ENCODE peak calls at places on chromosomes 11 and 22, in seven cellular contexts. One of them, this sample, is unnamed.
A peak's percentile ranks its signal among the peaks of the same experiment; 100 is the strongest.

GRCh38 chr11:60753309-60753708 is 3.4 kb upstream of the MS4A15 start:
- DNase-seq in Peyer's patch: no peak
- DNase-seq in ovary: no peak
- DNase-seq in HCT116: no peak
- DNase-seq in PC-3: no peak
- DNase-seq in stomach: no peak
- DNase-seq in left lung: no peak
- DNase-seq in this sample: no peak

GRCh38 chr22:45072322-45072903 is 62.6 kb upstream of the PHF21B start:
- DNase-seq in PC-3: peak; percentile 89
- DNase-seq in ovary: no peak
- DNase-seq in HCT116: peak; percentile 77
- DNase-seq in Peyer's patch: no peak
- DNase-seq in left lung: no peak
- DNase-seq in stomach: no peak
- DNase-seq in this sample: no peak

GRCh38 chr22:26848244-26848920 is 191.0 kb downstream of the MIAT start:
- DNase-seq in left lung: no peak
- DNase-seq in ovary: no peak
- DNase-seq in PC-3: no peak
- DNase-seq in Peyer's patch: no peak
- DNase-seq in stomach: no peak
- DNase-seq in HCT116: no peak
- DNase-seq in this sample: no peak

GRCh38 chr11:68935516-68936357 is 32.0 kb downstream of the IGHMBP2 start:
- DNase-seq in HCT116: no peak
- DNase-seq in PC-3: no peak
- DNase-seq in ovary: no peak
- DNase-seq in left lung: no peak
- DNase-seq in Peyer's patch: no peak
- DNase-seq in stomach: no peak
- DNase-seq in this sample: no peak

GRCh38 chr11:93054881-93055280 is 85.4 kb downstream of the MTNR1B start:
- DNase-seq in PC-3: peak; percentile 94
- DNase-seq in Peyer's patch: no peak
- DNase-seq in stomach: no peak
- DNase-seq in left lung: no peak
- DNase-seq in HCT116: peak; percentile 97
- DNase-seq in ovary: no peak
- DNase-seq in this sample: no peak

GRCh38 chr11:100942016-100942415 is 187.6 kb downstream of the PGR start:
- DNase-seq in PC-3: peak; percentile 22
- DNase-seq in ovary: no peak
- DNase-seq in stomach: no peak
- DNase-seq in left lung: no peak
- DNase-seq in Peyer's patch: no peak
- DNase-seq in HCT116: no peak
- DNase-seq in this sample: no peak

GRCh38 chr11:107998761-107999160 is 9.9 kb upstream of the CUL5 start:
- DNase-seq in HCT116: no peak
- DNase-seq in ovary: no peak
- DNase-seq in left lung: no peak
- DNase-seq in PC-3: no peak
- DNase-seq in stomach: no peak
- DNase-seq in Peyer's patch: no peak
- DNase-seq in this sample: no peak

GRCh38 chr11:43585877-43586608 is 94.5 kb upstream of the HSD17B12 start:
- DNase-seq in left lung: no peak
- DNase-seq in stomach: no peak
- DNase-seq in PC-3: no peak
- DNase-seq in Peyer's patch: no peak
- DNase-seq in HCT116: no peak
- DNase-seq in ovary: no peak
- DNase-seq in this sample: no peak

GRCh38 chr22:44676441-44677298 is 25.3 kb upstream of the PRR5 start:
- DNase-seq in Peyer's patch: no peak
- DNase-seq in left lung: no peak
- DNase-seq in stomach: peak; percentile 50
- DNase-seq in PC-3: no peak
- DNase-seq in ovary: no peak
- DNase-seq in HCT116: no peak
- DNase-seq in this sample: no peak

GRCh38 chr11:94134651-94135512 is 6.2 kb downstream of the PANX1 start:
- DNase-seq in HCT116: no peak
- DNase-seq in left lung: peak; percentile 77
- DNase-seq in Peyer's patch: peak; percentile 31
- DNase-seq in ovary: peak; percentile 67
- DNase-seq in stomach: peak; percentile 64
- DNase-seq in PC-3: peak; percentile 90
- DNase-seq in this sample: peak; percentile 92

GRCh38 chr11:60957188-60957587 is 5.2 kb upstream of the SLC15A3 start:
- DNase-seq in Peyer's patch: no peak
- DNase-seq in stomach: no peak
- DNase-seq in PC-3: no peak
- DNase-seq in ovary: no peak
- DNase-seq in left lung: no peak
- DNase-seq in HCT116: no peak
- DNase-seq in this sample: no peak

GRCh38 chr11:46668480-46669085 is 31.8 kb downstream of the ARHGAP1 start:
- DNase-seq in stomach: no peak
- DNase-seq in Peyer's patch: no peak
- DNase-seq in HCT116: no peak
- DNase-seq in PC-3: no peak
- DNase-seq in left lung: no peak
- DNase-seq in ovary: no peak
- DNase-seq in this sample: no peak

GRCh38 chr22:17783317-17783716 is 9.0 kb upstream of the BID start:
- DNase-seq in left lung: no peak
- DNase-seq in Peyer's patch: no peak
- DNase-seq in ovary: no peak
- DNase-seq in stomach: no peak
- DNase-seq in HCT116: no peak
- DNase-seq in PC-3: no peak
- DNase-seq in this sample: no peak

GRCh38 chr11:64765291-64765803 is 5.6 kb upstream of the PYGM start:
- DNase-seq in ovary: no peak
- DNase-seq in left lung: peak; percentile 27
- DNase-seq in stomach: no peak
- DNase-seq in HCT116: no peak
- DNase-seq in PC-3: no peak
- DNase-seq in Peyer's patch: peak; percentile 36
- DNase-seq in this sample: no peak

GRCh38 chr11:75777461-75778110 is 9.0 kb downstream of the DGAT2 start:
- DNase-seq in HCT116: no peak
- DNase-seq in ovary: no peak
- DNase-seq in Peyer's patch: no peak
- DNase-seq in PC-3: peak; percentile 37
- DNase-seq in stomach: no peak
- DNase-seq in left lung: no peak
- DNase-seq in this sample: peak; percentile 41

GRCh38 chr11:71342951-71343827 is 90.8 kb upstream of the SHANK2 start:
- DNase-seq in stomach: peak; percentile 58
- DNase-seq in HCT116: peak; percentile 40
- DNase-seq in ovary: no peak
- DNase-seq in PC-3: peak; percentile 75
- DNase-seq in left lung: no peak
- DNase-seq in Peyer's patch: peak; percentile 16
- DNase-seq in this sample: peak; percentile 61

GRCh38 chr22:19884161-19884953 is 29.7 kb upstream of the GNB1L start:
- DNase-seq in ovary: no peak
- DNase-seq in HCT116: no peak
- DNase-seq in Peyer's patch: no peak
- DNase-seq in left lung: peak; percentile 16
- DNase-seq in PC-3: no peak
- DNase-seq in stomach: no peak
- DNase-seq in this sample: no peak

GRCh38 chr11:130478204-130478701 is 29.8 kb downstream of the ADAMTS15 start:
- DNase-seq in left lung: peak; percentile 56
- DNase-seq in PC-3: peak; percentile 79
- DNase-seq in stomach: peak; percentile 60
- DNase-seq in ovary: peak; percentile 84
- DNase-seq in HCT116: no peak
- DNase-seq in Peyer's patch: peak; percentile 22
- DNase-seq in this sample: peak; percentile 92

GRCh38 chr22:40967120-40967760 is 16.1 kb downstream of the RBX1 start:
- DNase-seq in Peyer's patch: no peak
- DNase-seq in stomach: no peak
- DNase-seq in PC-3: no peak
- DNase-seq in ovary: no peak
- DNase-seq in left lung: no peak
- DNase-seq in HCT116: no peak
- DNase-seq in this sample: no peak

GRCh38 chr11:85988780-85989179 is 80.1 kb downstream of the PICALM start:
- DNase-seq in Peyer's patch: no peak
- DNase-seq in HCT116: no peak
- DNase-seq in left lung: no peak
- DNase-seq in ovary: no peak
- DNase-seq in stomach: no peak
- DNase-seq in PC-3: no peak
- DNase-seq in this sample: no peak

GRCh38 chr11:63610604-63611394 is 3.4 kb downstream of the PLAAT3 start:
- DNase-seq in PC-3: no peak
- DNase-seq in stomach: peak; percentile 21
- DNase-seq in HCT116: no peak
- DNase-seq in left lung: no peak
- DNase-seq in ovary: peak; percentile 42
- DNase-seq in Peyer's patch: no peak
- DNase-seq in this sample: no peak

GRCh38 chr11:35144811-35145210 is 5.8 kb downstream of the CD44 start:
- DNase-seq in PC-3: peak; percentile 41
- DNase-seq in ovary: no peak
- DNase-seq in Peyer's patch: no peak
- DNase-seq in HCT116: no peak
- DNase-seq in stomach: no peak
- DNase-seq in left lung: no peak
- DNase-seq in this sample: no peak
- H3K4me1 ChIP-seq in PC-3: peaks cover 57% of the 10 kb centered on the region
- H3K4me1 ChIP-seq in ovary: no peaks in the 10 kb centered on the region
- H3K4me1 ChIP-seq in Peyer's patch: peaks cover 54% of the 10 kb centered on the region
- H3K4me1 ChIP-seq in HCT116: peaks cover 70% of the 10 kb centered on the region
- H3K4me1 ChIP-seq in stomach: peaks cover 93% of the 10 kb centered on the region
- H3K4me1 ChIP-seq in left lung: peaks cover 28% of the 10 kb centered on the region
- H3K4me1 ChIP-seq in this sample: peaks cover 15% of the 10 kb centered on the region

DNA sequence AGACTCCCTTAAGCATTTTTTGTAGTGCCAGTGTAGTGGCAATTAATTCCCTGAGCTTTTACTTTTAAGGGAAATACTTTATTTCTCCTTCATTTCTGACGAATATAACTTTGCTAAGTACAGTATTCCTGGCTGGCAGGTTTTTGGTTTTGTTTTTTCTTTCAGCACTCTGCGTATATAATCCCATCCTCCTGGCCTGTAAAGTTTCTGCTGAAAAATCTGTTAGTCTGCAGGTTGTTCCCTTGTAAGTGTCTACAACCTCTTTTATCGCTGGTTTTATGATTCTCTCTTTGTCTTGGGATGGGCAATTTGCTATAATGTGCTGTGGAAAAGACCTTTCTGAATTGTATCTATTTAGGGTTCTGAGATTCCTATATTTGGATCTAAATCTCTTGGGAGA is 56.0 kb downstream of the KCNQ1OT1 start:
- DNase-seq in ovary: no peak
- DNase-seq in PC-3: no peak
- DNase-seq in left lung: no peak
- DNase-seq in HCT116: no peak
- DNase-seq in stomach: no peak
- DNase-seq in Peyer's patch: no peak
- DNase-seq in this sample: no peak
- H3K9me3 ChIP-seq in ovary: no peaks in the 10 kb centered on the region
- H3K9me3 ChIP-seq in PC-3: peaks cover 18% of the 10 kb centered on the region
- H3K9me3 ChIP-seq in left lung: no peaks in the 10 kb centered on the region
- H3K9me3 ChIP-seq in HCT116: peaks cover 12% of the 10 kb centered on the region
- H3K9me3 ChIP-seq in stomach: peaks cover 97% of the 10 kb centered on the region
- H3K9me3 ChIP-seq in Peyer's patch: peaks cover 55% of the 10 kb centered on the region
- H3K9me3 ChIP-seq in this sample: peaks cover 11% of the 10 kb centered on the region

GRCh38 chr11:11533057-11533456 is 88.7 kb downstream of the GALNT18 start:
- DNase-seq in PC-3: no peak
- DNase-seq in Peyer's patch: no peak
- DNase-seq in HCT116: no peak
- DNase-seq in left lung: no peak
- DNase-seq in ovary: no peak
- DNase-seq in stomach: no peak
- DNase-seq in this sample: no peak

GRCh38 chr11:11536650-11537049 is 85.2 kb downstream of the GALNT18 start:
- DNase-seq in PC-3: no peak
- DNase-seq in HCT116: no peak
- DNase-seq in ovary: no peak
- DNase-seq in left lung: no peak
- DNase-seq in stomach: no peak
- DNase-seq in Peyer's patch: no peak
- DNase-seq in this sample: no peak

GRCh38 chr11:11533751-11534150 is 88.1 kb downstream of the GALNT18 start:
- DNase-seq in left lung: no peak
- DNase-seq in Peyer's patch: no peak
- DNase-seq in HCT116: no peak
- DNase-seq in ovary: no peak
- DNase-seq in PC-3: no peak
- DNase-seq in stomach: no peak
- DNase-seq in this sample: no peak

GRCh38 chr11:11535611-11536010 is 86.2 kb downstream of the GALNT18 start:
- DNase-seq in ovary: no peak
- DNase-seq in PC-3: no peak
- DNase-seq in Peyer's patch: no peak
- DNase-seq in left lung: no peak
- DNase-seq in HCT116: no peak
- DNase-seq in stomach: no peak
- DNase-seq in this sample: no peak

GRCh38 chr11:11534981-11535380 is 86.8 kb downstream of the GALNT18 start:
- DNase-seq in Peyer's patch: no peak
- DNase-seq in left lung: no peak
- DNase-seq in PC-3: no peak
- DNase-seq in ovary: peak; percentile 41
- DNase-seq in HCT116: no peak
- DNase-seq in stomach: no peak
- DNase-seq in this sample: peak; percentile 70
- H3K4me1 ChIP-seq in Peyer's patch: peaks cover 10% of the 10 kb centered on the region
- H3K4me1 ChIP-seq in left lung: no peaks in the 10 kb centered on the region
- H3K4me1 ChIP-seq in PC-3: no peaks in the 10 kb centered on the region
- H3K4me1 ChIP-seq in ovary: peaks cover 19% of the 10 kb centered on the region
- H3K4me1 ChIP-seq in HCT116: no peaks in the 10 kb centered on the region
- H3K4me1 ChIP-seq in stomach: peaks cover 26% of the 10 kb centered on the region
- H3K4me1 ChIP-seq in this sample: peaks cover 3% of the 10 kb centered on the region

GRCh38 chr11:97742717-97743116 is 1278.0 kb upstream of the CNTN5 start:
- DNase-seq in PC-3: no peak
- DNase-seq in left lung: no peak
- DNase-seq in HCT116: no peak
- DNase-seq in Peyer's patch: no peak
- DNase-seq in ovary: no peak
- DNase-seq in stomach: no peak
- DNase-seq in this sample: no peak

GRCh38 chr11:97739892-97740782 is 1280.6 kb upstream of the CNTN5 start:
- DNase-seq in left lung: no peak
- DNase-seq in ovary: no peak
- DNase-seq in Peyer's patch: no peak
- DNase-seq in HCT116: no peak
- DNase-seq in stomach: no peak
- DNase-seq in PC-3: peak; percentile 10
- DNase-seq in this sample: no peak

GRCh38 chr11:97740783-97741151 is 1280.0 kb upstream of the CNTN5 start:
- DNase-seq in Peyer's patch: no peak
- DNase-seq in HCT116: no peak
- DNase-seq in left lung: no peak
- DNase-seq in stomach: no peak
- DNase-seq in ovary: no peak
- DNase-seq in PC-3: no peak
- DNase-seq in this sample: no peak

GRCh38 chr11:97743205-97743742 is 1277.5 kb upstream of the CNTN5 start:
- DNase-seq in HCT116: no peak
- DNase-seq in PC-3: no peak
- DNase-seq in Peyer's patch: no peak
- DNase-seq in stomach: no peak
- DNase-seq in ovary: no peak
- DNase-seq in left lung: no peak
- DNase-seq in this sample: no peak

GRCh38 chr11:97738751-97739150 is 1282.0 kb upstream of the CNTN5 start:
- DNase-seq in stomach: no peak
- DNase-seq in PC-3: no peak
- DNase-seq in Peyer's patch: no peak
- DNase-seq in ovary: no peak
- DNase-seq in HCT116: no peak
- DNase-seq in left lung: no peak
- DNase-seq in this sample: no peak
- H3K9me3 ChIP-seq in stomach: no peaks in the 10 kb centered on the region
- H3K9me3 ChIP-seq in PC-3: peaks cover 10% of the 10 kb centered on the region
- H3K9me3 ChIP-seq in Peyer's patch: no peaks in the 10 kb centered on the region
- H3K9me3 ChIP-seq in ovary: no peaks in the 10 kb centered on the region
- H3K9me3 ChIP-seq in HCT116: peaks cover 13% of the 10 kb centered on the region
- H3K9me3 ChIP-seq in left lung: no peaks in the 10 kb centered on the region
- H3K9me3 ChIP-seq in this sample: peaks cover 2% of the 10 kb centered on the region